ENCODE peak calls at places on chromosomes 12 and 14, in eight cellular contexts. J, E, C, A, X, Q, Y and U are unnamed samples. For H3K36me3 and H3K27me3, the result is how much of the 10 kb centered on the place peaks cover.

GRCh38 chr14:48584031-48584430 is 908.6 kb upstream of the MDGA2 start:
- DNase-seq in J (no peak), E (peak), C (no peak), A (no peak), X (no peak), Q (no peak), Y (no peak), U (no peak)

GRCh38 chr12:10220398-10221077 is 7.9 kb downstream of the GABARAPL1 start:
- DNase-seq in J (peak), E (peak), C (no peak), A (peak), X (peak), Q (peak), Y (peak), U (no peak)

GRCh38 chr12:69392146-69392928 is 32.8 kb downstream of the YEATS4 start:
- DNase-seq in J (no peak), E (no peak), C (no peak), A (no peak), X (no peak), Q (no peak), Y (no peak), U (no peak)

GRCh38 chr14:37056473-37056872 is 115.9 kb downstream of the SLC25A21 start:
- DNase-seq in J (no peak), E (peak), C (no peak), A (no peak), X (no peak), Q (no peak), Y (no peak), U (peak)

GRCh38 chr14:71006200-71006563 is 98.9 kb downstream of the PCNX1 start:
- DNase-seq in J (no peak), E (no peak), C (no peak), A (no peak), X (no peak), Q (no peak), Y (no peak), U (no peak)

GRCh38 chr14:93142854-93143652 is 27.3 kb upstream of the ITPK1 start:
- DNase-seq in J (no peak), E (no peak), C (no peak), A (no peak), X (no peak), Q (no peak), Y (no peak), U (no peak)

GRCh38 chr12:39824505-39825198 is 205.0 kb upstream of the ABCD2 start:
- DNase-seq in J (no peak), E (peak), C (no peak), A (no peak), X (no peak), Q (no peak), Y (no peak), U (no peak)

GRCh38 chr14:32932302-32932920 is 6.3 kb upstream of the NPAS3 start:
- DNase-seq in J (no peak), E (no peak), C (no peak), A (no peak), X (no peak), Q (no peak), Y (no peak), U (peak)

GRCh38 chr12:15928870-15929571 is 17.9 kb downstream of the DERA start:
- DNase-seq in J (no peak), E (no peak), C (no peak), A (no peak), X (peak), Q (peak), Y (no peak), U (peak)

GRCh38 chr12:121224591-121224990 is 14.7 kb downstream of the P2RX4 start:
- DNase-seq in J (no peak), E (no peak), C (no peak), A (no peak), X (no peak), Q (no peak), Y (no peak), U (no peak)

GRCh38 chr12:56007892-56008471 is 10.9 kb downstream of the SUOX start:
- DNase-seq in J (no peak), E (peak), C (no peak), A (no peak), X (no peak), Q (no peak), Y (no peak), U (no peak)

GRCh38 chr12:96810057-96810456 is 97.0 kb upstream of the NEDD1 start:
- DNase-seq in J (no peak), E (no peak), C (no peak), A (no peak), X (no peak), Q (no peak), Y (no peak), U (no peak)

GRCh38 chr12:118645219-118645618 is 268.9 kb downstream of the SUDS3 start:
- DNase-seq in J (peak), E (no peak), C (no peak), A (no peak), X (no peak), Q (peak), Y (no peak), U (peak)

GRCh38 chr14:28813810-28814209 is 47.2 kb downstream of the FOXG1 start:
- DNase-seq in J (no peak), E (no peak), C (no peak), A (no peak), X (no peak), Q (no peak), Y (no peak), U (no peak)

GRCh38 chr14:77206261-77206824 is 24.7 kb downstream of the TMEM63C start:
- DNase-seq in J (no peak), E (no peak), C (no peak), A (no peak), X (no peak), Q (no peak), Y (no peak), U (no peak)

GRCh38 chr14:56333361-56334279 is 215.4 kb downstream of the PELI2 start:
- DNase-seq in J (no peak), E (peak), C (peak), A (no peak), X (no peak), Q (no peak), Y (no peak), U (no peak)

GRCh38 chr12:96044017-96044985 is 8.9 kb upstream of the LTA4H start:
- DNase-seq in J (no peak), E (peak), C (no peak), A (no peak), X (no peak), Q (no peak), Y (no peak), U (no peak)

GRCh38 chr12:95942106-95942531 is 295 bp downstream of the CCDC38 start:
- DNase-seq in J (no peak), E (no peak), C (no peak), A (no peak), X (no peak), Q (no peak), Y (no peak), U (no peak)

GRCh38 chr14:41549282-41549681 is 57.4 kb upstream of the LRFN5 start:
- DNase-seq in J (no peak), E (no peak), C (no peak), A (no peak), X (no peak), Q (no peak), Y (no peak), U (no peak)

GRCh38 chr12:132597333-132598283 is 12.8 kb downstream of the LRCOL1 start:
- DNase-seq in J (peak), E (peak), C (peak), A (no peak), X (peak), Q (no peak), Y (no peak), U (peak)

GRCh38 chr12:106258226-106258625 is 10.4 kb upstream of the CKAP4 start:
- DNase-seq in J (no peak), E (no peak), C (no peak), A (no peak), X (no peak), Q (no peak), Y (no peak), U (no peak)

GRCh38 chr12:94710933-94711332 is 60.6 kb upstream of the TMCC3 start:
- DNase-seq in J (no peak), E (peak), C (peak), A (no peak), X (no peak), Q (no peak), Y (no peak), U (peak)

GRCh38 chr12:102948941-102949352 is 8.5 kb upstream of the ASCL1 start:
- DNase-seq in J (no peak), E (peak), C (peak), A (peak), X (peak), Q (peak), Y (peak), U (peak)

GRCh38 chr12:52278931-52279682 is 4.7 kb downstream of the KRT86 start:
- DNase-seq in J (peak), E (peak), C (peak), A (peak), X (peak), Q (peak), Y (peak), U (peak)

GRCh38 chr14:50542941-50543418 is 10.6 kb upstream of the MAP4K5 start:
- DNase-seq in J (no peak), E (peak), C (peak), A (no peak), X (no peak), Q (no peak), Y (no peak), U (peak)

GRCh38 chr12:87427770-87428169 is 601.4 kb downstream of the C12orf50 start:
- DNase-seq in J (no peak), E (no peak), C (no peak), A (no peak), X (no peak), Q (no peak), Y (no peak), U (no peak)

GRCh38 chr12:12272869-12273268 is 6.0 kb upstream of the LRP6 start:
- DNase-seq in J (no peak), E (no peak), C (no peak), A (no peak), X (no peak), Q (no peak), Y (no peak), U (peak)

GRCh38 chr14:92848941-92849340 is 54.8 kb downstream of the GOLGA5 start:
- DNase-seq in J (no peak), E (no peak), C (no peak), A (no peak), X (no peak), Q (no peak), Y (no peak), U (no peak)

GRCh38 chr14:68910540-68910939 is 68.6 kb downstream of the ACTN1 start:
- DNase-seq in J (no peak), E (no peak), C (no peak), A (no peak), X (no peak), Q (no peak), Y (no peak), U (no peak)
- H3K4me3 ChIP-seq in J (no peak), E (no peak), C (no peak), A (no peak), X (no peak), Q (no peak), Y (no peak), U (no peak)

DNA sequence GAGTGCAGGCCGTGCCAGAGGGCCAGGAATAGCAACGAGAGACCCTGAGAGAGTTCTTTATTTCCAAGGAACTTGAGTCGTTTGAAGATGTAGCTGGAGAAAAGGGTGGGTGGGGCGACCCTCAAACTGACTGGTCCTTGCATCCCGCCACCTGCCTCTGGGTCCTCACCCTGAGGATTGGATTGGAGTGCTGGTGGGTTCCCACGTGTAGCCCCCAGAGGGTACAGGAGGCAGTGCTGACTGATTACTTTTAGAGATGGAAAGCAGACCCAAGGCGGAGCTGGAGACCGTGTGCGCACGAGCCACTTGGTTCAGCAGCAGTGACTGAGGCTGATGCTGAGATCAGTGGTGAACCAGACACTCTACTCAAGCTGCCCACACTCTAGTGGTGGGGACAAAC is 6.9 kb downstream of the EMG1 start:
- DNase-seq in J (no peak), E (no peak), C (no peak), A (no peak), X (no peak), Q (no peak), Y (no peak), U (no peak)
- H3K36me3 ChIP-seq in J (under half), E (under half), C (half or more), A (half or more), X (half or more), Q (under half), Y (under half), U (under half)

DNA sequence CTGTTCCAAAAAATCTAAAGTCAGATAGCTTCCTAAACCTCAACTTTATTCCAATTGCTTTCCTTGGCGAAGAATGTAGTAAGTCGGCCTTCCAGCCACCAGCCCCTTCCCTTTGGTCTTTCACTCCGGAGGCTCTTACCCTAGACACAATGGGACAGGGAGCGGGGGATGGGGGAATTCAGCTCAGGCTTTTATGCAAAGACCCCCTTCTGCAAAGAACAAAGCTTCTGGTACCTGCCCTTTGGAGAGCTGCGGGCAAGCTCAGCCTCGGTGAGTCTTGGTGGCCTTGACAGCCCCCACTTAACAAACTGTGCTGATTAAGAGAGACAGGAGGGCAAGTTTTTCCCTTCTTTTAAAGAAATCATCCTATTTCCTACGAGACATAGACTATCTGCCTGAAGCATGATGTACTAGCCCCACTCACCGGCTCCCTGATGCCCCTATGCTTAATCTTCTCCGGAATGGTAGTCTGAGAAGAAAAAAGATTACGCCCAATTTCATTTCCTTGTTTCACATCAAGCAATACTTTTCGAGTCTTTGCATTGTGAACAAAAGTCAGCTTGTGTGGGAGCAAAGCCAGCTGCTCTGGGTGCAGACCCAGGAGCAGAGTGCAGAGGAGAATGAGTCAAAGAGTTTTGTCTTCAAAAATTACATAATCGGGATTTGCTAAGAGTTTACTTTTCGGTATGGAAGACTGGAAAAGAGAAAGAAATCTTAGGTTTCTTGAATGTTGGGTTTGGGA is 1.5 kb upstream of the NANOG start:
- DNase-seq in J (no peak), E (peak), C (no peak), A (no peak), X (no peak), Q (no peak), Y (no peak), U (peak)
- H3K27me3 ChIP-seq in J (under half), E (under half), C (under half), A (under half), X (under half), Q (under half), Y (under half), U (under half)

DNA sequence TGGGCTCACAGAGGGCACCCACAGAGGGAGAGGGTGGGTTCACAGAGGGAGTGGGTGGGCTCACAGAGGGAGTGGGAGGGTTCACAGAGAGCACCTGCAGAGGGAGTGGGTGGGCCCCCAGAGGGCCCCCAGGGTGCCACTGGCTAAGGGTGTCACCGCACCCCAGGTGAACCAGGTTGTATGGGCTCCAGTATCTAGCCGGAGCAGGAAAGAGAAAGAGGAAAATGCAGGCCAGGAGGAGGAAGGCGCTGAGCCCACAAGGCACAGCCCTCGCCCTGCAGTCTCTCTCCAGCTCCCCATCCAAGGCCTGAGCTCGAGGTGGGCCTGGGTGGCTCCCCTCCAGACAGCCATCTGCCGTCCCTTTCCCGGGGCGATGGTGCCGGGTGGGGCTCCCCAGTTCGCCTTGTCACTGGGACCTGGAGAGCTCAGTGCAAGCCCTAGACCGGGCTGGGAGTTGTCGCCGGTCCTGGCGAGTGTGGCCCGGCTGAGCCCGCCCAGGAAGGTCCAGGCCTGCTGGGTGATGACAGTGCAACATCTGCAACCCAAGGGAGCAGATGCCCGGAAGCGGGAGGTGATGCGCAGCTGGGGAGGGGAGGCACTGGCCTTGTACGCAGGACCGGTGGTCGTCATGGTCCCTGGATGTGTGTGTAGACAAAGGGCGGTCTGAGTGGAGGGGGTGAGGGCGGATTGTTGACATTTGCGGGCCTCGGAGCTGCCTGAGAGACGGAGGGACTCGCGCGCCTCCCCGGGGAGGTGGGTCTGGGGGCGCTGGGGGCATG is 760 bp downstream of the TMEM179 start:
- DNase-seq in J (no peak), E (no peak), C (no peak), A (peak), X (no peak), Q (no peak), Y (no peak), U (peak)
- H3K4me3 ChIP-seq in J (no peak), E (no peak), C (no peak), A (no peak), X (no peak), Q (no peak), Y (no peak), U (peak)

DNA sequence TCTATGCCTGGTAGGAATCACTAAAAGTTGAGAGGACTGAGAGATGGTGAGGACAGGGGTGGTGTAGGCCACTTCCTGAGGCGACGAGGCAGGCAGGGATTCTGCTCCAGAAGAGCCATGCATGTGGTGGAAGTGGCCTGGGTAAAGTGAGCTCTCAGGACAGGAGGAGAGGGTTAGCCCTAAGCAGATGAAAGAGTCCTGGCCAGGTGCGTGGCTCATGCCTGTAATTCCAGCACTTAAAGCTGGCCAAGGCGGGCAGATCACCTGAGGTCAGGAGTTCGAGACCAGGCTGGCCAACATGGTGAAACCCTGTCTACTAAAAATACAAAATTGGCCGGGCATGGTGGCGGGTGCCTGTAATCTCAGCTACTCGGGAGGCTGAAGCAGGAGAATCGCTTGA is 8.5 kb downstream of the HSP90AA1 start:
- DNase-seq in J (no peak), E (no peak), C (no peak), A (no peak), X (no peak), Q (no peak), Y (no peak), U (no peak)
- H3K36me3 ChIP-seq in J (under half), E (under half), C (under half), A (half or more), X (half or more), Q (under half), Y (under half), U (under half)

DNA sequence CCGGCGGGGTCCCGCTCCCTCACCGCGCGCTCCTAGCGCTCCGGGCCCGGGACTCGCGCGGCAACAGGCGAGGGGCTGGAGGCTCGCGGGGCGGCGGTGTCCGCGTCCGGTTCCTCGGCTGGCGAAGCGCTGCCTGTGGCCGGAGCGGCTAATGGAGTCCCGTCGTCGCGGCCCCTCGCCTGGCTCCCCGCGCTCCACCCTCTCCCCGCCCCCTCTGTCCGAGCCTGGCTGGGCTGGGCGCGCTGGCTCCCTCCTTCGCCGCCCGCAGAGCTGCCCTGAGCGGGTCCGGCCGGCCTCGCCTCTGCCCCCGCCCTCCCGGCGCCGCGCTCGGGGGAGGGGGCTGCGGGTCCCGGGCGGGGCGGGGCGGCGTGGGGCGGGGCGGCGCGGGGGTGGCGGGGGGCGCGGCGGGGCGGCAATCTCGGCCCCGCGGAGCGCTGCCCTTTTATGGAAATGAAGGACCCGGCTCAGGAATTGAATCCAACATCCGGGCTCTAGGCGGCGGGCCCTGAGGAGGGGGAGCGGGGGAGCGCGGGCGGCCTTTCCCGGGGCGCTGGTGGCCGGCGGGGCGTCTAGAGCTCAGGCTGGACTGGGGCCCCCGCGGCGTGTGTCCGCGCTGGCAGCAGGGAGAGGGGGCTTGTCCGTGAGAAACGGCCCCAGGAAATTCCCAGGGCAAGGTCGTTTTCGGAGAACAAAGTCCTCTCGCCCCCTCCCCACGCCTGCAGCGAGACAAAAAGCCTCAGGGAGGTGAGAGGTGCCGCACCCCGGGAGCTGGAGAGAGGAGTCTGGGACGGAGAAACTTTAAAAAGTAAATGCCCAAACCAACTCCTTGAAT is at the start of gene FERMT2:
- DNase-seq in J (peak), E (peak), C (peak), A (peak), X (peak), Q (peak), Y (peak), U (peak)
- H3K27me3 ChIP-seq in J (under half), E (under half), C (under half), A (under half), X (under half), Q (under half), Y (under half), U (under half)

DNA sequence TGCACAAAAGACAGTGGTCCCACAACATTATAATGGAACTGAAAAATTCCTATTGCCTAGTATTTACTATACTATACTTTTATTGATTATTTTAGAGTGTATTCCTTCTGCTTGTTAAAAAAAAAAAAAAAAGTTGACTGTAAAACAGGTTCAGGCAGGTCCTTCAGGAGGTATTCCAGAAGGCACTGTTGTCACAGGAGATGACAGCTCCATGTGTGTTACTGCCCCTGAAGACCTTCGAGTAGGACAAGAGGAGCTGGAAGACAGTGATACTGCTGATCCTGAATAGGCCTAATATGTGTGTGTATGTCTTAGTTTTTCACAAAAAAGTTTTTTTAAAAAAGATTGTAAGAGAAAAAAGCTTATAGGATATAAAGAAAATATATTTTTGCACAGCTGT is 12.3 kb downstream of the UBE2N start:
- DNase-seq in J (no peak), E (no peak), C (no peak), A (no peak), X (no peak), Q (no peak), Y (no peak), U (no peak)
- H3K4me3 ChIP-seq in J (no peak), E (no peak), C (no peak), A (no peak), X (no peak), Q (no peak), Y (no peak), U (no peak)